ENCODE peak calls at places on chromosome 20, in eight cellular contexts. W is cardiac fibroblast, M is cardiac muscle cell, Z is midbrain, L is ureter, U is DMS53, X is activated T-cell treated with anti-CD3 and anti-CD28 coated beads for 1 hour, J is CMK. V is an unnamed sample.

GRCh38 chr20:61913423-61914225 is 152.1 kb downstream of the TAF4 start:
- DNase-seq in W (no peak), M (no peak), Z (no peak), L (no peak), U (no peak), X (no peak), J (no peak), V (no peak)

GRCh38 chr20:63612276-63612931 is 14.5 kb downstream of the GMEB2 start:
- DNase-seq in W (no peak), M (no peak), Z (no peak), L (no peak), U (no peak), X (no peak), J (no peak), V (no peak)

GRCh38 chr20:11895832-11896484 is 21.7 kb upstream of the BTBD3 start:
- DNase-seq in W (peak), M (no peak), Z (no peak), L (no peak), U (no peak), X (no peak), J (no peak), V (no peak)

GRCh38 chr20:36175016-36175415 is 20.5 kb downstream of the EPB41L1 start:
- DNase-seq in W (peak), M (no peak), Z (no peak), L (no peak), U (no peak), X (no peak), J (no peak), V (no peak)

GRCh38 chr20:63101781-63102719 is 95.3 kb upstream of the BHLHE23 start:
- DNase-seq in W (peak), M (peak), Z (peak), L (peak), U (peak), X (peak), J (no peak), V (no peak)

GRCh38 chr20:62822788-62823651 is 6.2 kb downstream of the COL9A3 start:
- DNase-seq in W (peak), M (no peak), Z (peak), L (no peak), U (peak), X (no peak), J (no peak), V (no peak)

GRCh38 chr20:10655723-10656122 is 18.1 kb downstream of the JAG1 start:
- DNase-seq in W (no peak), M (no peak), Z (no peak), L (no peak), U (no peak), X (no peak), J (no peak), V (no peak)

GRCh38 chr20:50381771-50382593 is 128.2 kb upstream of the PTPN1 start:
- DNase-seq in W (no peak), M (no peak), Z (peak), L (no peak), U (no peak), X (no peak), J (no peak), V (no peak)

GRCh38 chr20:46111028-46111835 is 6.9 kb upstream of the CD40 start:
- DNase-seq in W (no peak), M (no peak), Z (peak), L (no peak), U (no peak), X (no peak), J (no peak), V (no peak)

GRCh38 chr20:57905448-57905847 is 195.6 kb upstream of the PMEPA1 start:
- DNase-seq in W (no peak), M (no peak), Z (no peak), L (no peak), U (no peak), X (no peak), J (no peak), V (no peak)